ENCODE peak calls at places on chromosomes 2 and 18, in four cellular contexts. L is fibroblast of gingiva, M is astrocyte, G is HTR-8/SVneo. Q is an unnamed sample.

GRCh38 chr18:62249478-62250097 is 62.5 kb downstream of the RELCH start:
- DNase-seq in L (peak), M (peak), G (peak), Q (no peak)

GRCh38 chr2:64404743-64405142 is 49.2 kb upstream of the LGALSL start:
- DNase-seq in M (no peak), L (peak), G (no peak), Q (peak)

GRCh38 chr2:146990311-146990781 is 854.5 kb upstream of the ACVR2A start:
- DNase-seq in L (peak), M (peak), G (no peak), Q (no peak)

GRCh38 chr2:88159955-88160415 is 10.2 kb upstream of the THNSL2 start:
- DNase-seq in L (peak), G (peak), M (peak), Q (no peak)

GRCh38 chr18:50638623-50639398 is 78.9 kb downstream of the MAPK4 start:
- DNase-seq in G (no peak), L (no peak), M (no peak), Q (no peak)

GRCh38 chr2:133976659-133977058 is 277.2 kb upstream of the MGAT5 start:
- DNase-seq in M (no peak), L (no peak), G (no peak), Q (no peak)

GRCh38 chr2:105801961-105802360 is 57.2 kb downstream of the NCK2 start:
- DNase-seq in M (no peak), G (no peak), L (no peak), Q (no peak)

GRCh38 chr18:3434685-3435084 is 15.3 kb upstream of the TGIF1 start:
- DNase-seq in M (no peak), G (no peak), L (no peak), Q (no peak)

GRCh38 chr2:150133623-150134022 is 353.8 kb downstream of the RND3 start:
- DNase-seq in G (peak), M (peak), L (peak), Q (no peak)

GRCh38 chr2:69464575-69464974 is 27.3 kb upstream of the NFU1 start:
- DNase-seq in L (peak), M (no peak), G (no peak), Q (no peak)

GRCh38 chr2:185967335-185967734 is 228.7 kb downstream of the FSIP2 start:
- DNase-seq in G (no peak), M (no peak), L (no peak), Q (no peak)

Q was measured in upper lobe of right lung.